ENCODE peak calls at places on chromosomes 12 and 14, in six cellular contexts. H, F, D, N, V and K are unnamed samples.

GRCh38 chr14:85233756-85234545 is 296.0 kb upstream of the FLRT2 start:
- DNase-seq in H (peak; percentile 65), F (no peak), D (no peak), N (no peak), V (no peak), K (no peak)

GRCh38 chr14:69129264-69129880 is 23.5 kb downstream of the DCAF5 start:
- DNase-seq in H (peak; percentile 84), F (peak; percentile 64), D (peak; percentile 60), N (peak; percentile 67), V (peak; percentile 58), K (peak; percentile 68)

GRCh38 chr14:29354446-29354845 is 573.2 kb downstream of the PRKD1 start:
- DNase-seq in H (no peak), F (no peak), D (no peak), N (no peak), V (no peak), K (no peak)

GRCh38 chr12:107491856-107492255 is 193.7 kb upstream of the PWP1 start:
- DNase-seq in H (no peak), F (no peak), D (no peak), N (no peak), V (no peak), K (no peak)

GRCh38 chr14:92800012-92800411 is 5.9 kb downstream of the GOLGA5 start:
- DNase-seq in H (no peak), F (no peak), D (no peak), N (no peak), V (no peak), K (no peak)

GRCh38 chr12:128850400-128850799 is 2.9 kb upstream of the GLT1D1 start:
- DNase-seq in H (no peak), F (no peak), D (no peak), N (no peak), V (no peak), K (no peak)

GRCh38 chr14:51491036-51491545 is 160.6 kb upstream of the FRMD6 start:
- DNase-seq in H (no peak), F (no peak), D (no peak), N (no peak), V (no peak), K (no peak)

GRCh38 chr12:62813031-62813829 is 121.7 kb downstream of the PPM1H start:
- DNase-seq in H (no peak), F (peak; percentile 58), D (peak; percentile 40), N (peak; percentile 60), V (peak; percentile 57), K (peak; percentile 69)

GRCh38 chr14:38108681-38109080 is 99.0 kb upstream of the SSTR1 start:
- DNase-seq in H (peak; percentile 68), F (no peak), D (no peak), N (no peak), V (no peak), K (no peak)

GRCh38 chr14:92039073-92039719 is 663 bp downstream of the TRIP11 start:
- DNase-seq in H (peak; percentile 63), F (peak; percentile 77), D (peak; percentile 50), N (no peak), V (peak; percentile 52), K (no peak)

GRCh38 chr12:70006619-70006973 is 181.6 kb downstream of the MYRFL start:
- DNase-seq in H (no peak), F (no peak), D (no peak), N (no peak), V (no peak), K (no peak)

GRCh38 chr12:104733717-104734175 is 224.3 kb downstream of the SLC41A2 start:
- DNase-seq in H (peak; percentile 44), F (peak; percentile 67), D (peak; percentile 38), N (no peak), V (peak; percentile 63), K (no peak)

GRCh38 chr14:54230645-54231044 is 166.2 kb upstream of the CDKN3 start:
- DNase-seq in H (no peak), F (no peak), D (no peak), N (no peak), V (no peak), K (no peak)

GRCh38 chr12:116541547-116542344 is 17.4 kb upstream of the MAP1LC3B2 start:
- DNase-seq in H (no peak), F (no peak), D (no peak), N (no peak), V (no peak), K (no peak)

GRCh38 chr12:111107392-111108178 is 187.2 kb upstream of the MYL2 start:
- DNase-seq in H (no peak), F (no peak), D (no peak), N (no peak), V (no peak), K (no peak)

GRCh38 chr12:6925239-6925542 is 2.6 kb upstream of the ATN1 start:
- DNase-seq in H (no peak), F (peak; percentile 18), D (no peak), N (no peak), V (no peak), K (no peak)

GRCh38 chr14:36580856-36581831 is 1.3 kb downstream of the NKX2-8 start:
- DNase-seq in H (peak; percentile 48), F (peak; percentile 61), D (peak; percentile 40), N (no peak), V (peak; percentile 39), K (peak; percentile 55)

GRCh38 chr14:73467377-73467776 is 9.0 kb upstream of the NUMB start:
- DNase-seq in H (no peak), F (no peak), D (no peak), N (no peak), V (no peak), K (no peak)

GRCh38 chr12:119540476-119540875 is 53.1 kb upstream of the TMEM233 start:
- DNase-seq in H (no peak), F (no peak), D (no peak), N (no peak), V (no peak), K (no peak)

GRCh38 chr12:83802011-83802410 is 1110.6 kb downstream of the SLC6A15 start:
- DNase-seq in H (no peak), F (no peak), D (no peak), N (no peak), V (no peak), K (no peak)

GRCh38 chr12:122126713-122127597 is 47.1 kb downstream of the IL31 start:
- DNase-seq in H (peak; percentile 46), F (no peak), D (no peak), N (no peak), V (no peak), K (no peak)

GRCh38 chr12:120783197-120783596 is 57.6 kb downstream of the ACADS start:
- DNase-seq in H (peak; percentile 97), F (no peak), D (no peak), N (no peak), V (no peak), K (no peak)

GRCh38 chr14:52455291-52456088 is 96.8 kb downstream of the TXNDC16 start:
- DNase-seq in H (peak; percentile 70), F (no peak), D (no peak), N (no peak), V (no peak), K (no peak)

GRCh38 chr14:88229428-88229827 is 93.6 kb downstream of the KCNK10 start:
- DNase-seq in H (peak; percentile 20), F (no peak), D (no peak), N (no peak), V (no peak), K (no peak)

GRCh38 chr12:121793501-121793835 is at the start of gene RHOF:
- DNase-seq in H (peak; percentile 73), F (peak; percentile 69), D (peak; percentile 48), N (no peak), V (peak; percentile 80), K (no peak)

GRCh38 chr12:49296836-49297694 is 2.1 kb downstream of the PRPH start:
- DNase-seq in H (peak; percentile 79), F (peak; percentile 80), D (no peak), N (no peak), V (peak; percentile 79), K (peak; percentile 56)

GRCh38 chr14:78885884-78886283 is 715.7 kb downstream of the NRXN3 start:
- DNase-seq in H (no peak), F (no peak), D (no peak), N (no peak), V (no peak), K (no peak)
- TF ChIP-seq CTCF in H (no peak), F (no peak), D (no peak), N (no peak), V (no peak), K (no peak)

GRCh38 chr14:74697976-74698375 is 14.9 kb downstream of the AREL1 start:
- DNase-seq in H (no peak), F (no peak), D (no peak), N (no peak), V (no peak), K (no peak)
- TF ChIP-seq CTCF in H (no peak), F (no peak), D (no peak), N (no peak), V (no peak), K (no peak)

DNA sequence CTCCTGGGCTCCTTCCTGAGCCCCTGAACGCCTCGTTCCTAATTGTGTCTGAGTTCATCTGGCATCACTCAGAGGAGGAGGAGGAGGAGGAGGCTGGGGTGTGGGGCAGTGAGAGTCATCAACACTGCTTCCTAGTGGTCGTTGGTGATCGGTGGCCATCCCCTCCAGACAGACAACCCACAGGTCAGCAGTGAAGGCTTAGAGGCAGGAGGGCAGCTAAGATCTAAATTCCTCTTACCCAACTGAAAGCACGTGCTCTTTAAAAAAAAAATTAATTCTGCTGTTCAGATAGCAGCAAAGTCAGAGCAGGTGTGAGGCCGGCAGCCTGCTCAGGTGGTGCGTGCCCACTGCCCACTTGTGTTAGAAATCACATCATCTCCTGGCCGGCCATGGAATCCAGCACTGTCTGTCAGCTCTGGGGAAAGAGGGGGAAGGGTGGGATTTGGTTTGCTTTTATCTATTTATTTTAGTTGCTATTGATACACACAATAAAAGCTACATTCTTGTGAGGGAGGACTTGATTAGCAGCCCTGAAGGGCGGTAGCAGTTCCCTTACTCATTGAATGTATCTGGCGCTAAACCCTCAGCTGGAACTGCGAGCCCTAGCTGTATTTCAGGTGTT is 46.6 kb downstream of the PPP2R5C start:
- DNase-seq in H (no peak), F (peak; percentile 63), D (peak; percentile 15), N (peak; percentile 37), V (no peak), K (peak; percentile 69)
- TF ChIP-seq CTCF in H (peak; percentile 36), F (no peak), D (no peak), N (no peak), V (no peak), K (no peak)

GRCh38 chr12:102976609-102977280 is 19.3 kb downstream of the ASCL1 start:
- DNase-seq in H (no peak), F (no peak), D (no peak), N (no peak), V (no peak), K (no peak)
- TF ChIP-seq CTCF in H (peak; percentile 19), F (no peak), D (peak; percentile 54), N (peak; percentile 54), V (no peak), K (peak; percentile 19)

DNA sequence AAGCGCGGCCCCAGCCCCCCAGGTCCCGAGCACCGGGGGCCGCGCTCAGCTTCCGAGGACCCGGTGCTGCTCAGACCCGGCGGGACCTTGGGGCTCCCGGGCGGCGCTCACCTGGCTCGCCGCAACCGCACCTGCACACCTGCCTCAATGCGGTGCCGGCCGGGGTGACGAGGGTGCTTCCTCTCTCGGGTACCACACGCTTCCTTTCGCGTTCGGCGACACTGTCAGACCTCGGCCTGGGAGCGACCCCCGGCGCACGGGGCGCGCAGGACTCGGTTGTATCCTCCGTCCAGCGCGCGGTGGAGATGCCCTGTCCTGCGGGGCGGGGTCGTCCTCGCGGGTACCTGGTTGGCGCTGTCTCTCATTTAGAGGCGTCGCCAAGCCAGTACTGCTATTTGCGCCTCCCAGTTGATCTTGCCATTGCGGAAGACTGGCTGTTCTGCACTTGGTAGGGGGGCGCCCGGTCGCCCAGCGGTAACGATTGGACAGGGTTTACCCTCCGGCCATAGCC is 718 bp downstream of the PACS2 start:
- DNase-seq in H (peak; percentile 56), F (peak; percentile 57), D (peak; percentile 40), N (no peak), V (no peak), K (peak; percentile 65)
- TF ChIP-seq CTCF in H (no peak), F (no peak), D (no peak), N (no peak), V (no peak), K (no peak)

GRCh38 chr14:23351681-23352505 is 794 bp downstream of the SLC22A17 start:
- DNase-seq in H (no peak), F (peak; percentile 54), D (peak; percentile 25), N (peak; percentile 36), V (peak; percentile 46), K (peak; percentile 64)
- TF ChIP-seq CTCF in H (no peak), F (no peak), D (peak; percentile 19), N (peak; percentile 28), V (no peak), K (peak; percentile 42)